ENCODE peak calls at places on chromosomes 3 and 15, in five cellular contexts. One of them, this sample, is unnamed. For H3K36me3, the result is how much of the 10 kb centered on the place peaks cover.

GRCh38 chr15:68463996-68464395 is 32.0 kb upstream of the ITGA11 start:
- DNase-seq in thoracic aorta: no peak
- DNase-seq in keratinocyte: no peak
- DNase-seq in uterus: no peak
- DNase-seq in IMR-90: no peak
- DNase-seq in this sample: no peak

GRCh38 chr15:99409097-99409473 is 156.7 kb upstream of the MEF2A start:
- DNase-seq in keratinocyte: peak
- DNase-seq in IMR-90: peak
- DNase-seq in uterus: no peak
- DNase-seq in thoracic aorta: no peak
- DNase-seq in this sample: peak

GRCh38 chr15:83904107-83904720 is 250.3 kb downstream of the ADAMTSL3 start:
- DNase-seq in keratinocyte: no peak
- DNase-seq in thoracic aorta: no peak
- DNase-seq in uterus: peak
- DNase-seq in IMR-90: peak
- DNase-seq in this sample: no peak

GRCh38 chr15:74158855-74159650 is 14.5 kb upstream of the ISLR start:
- DNase-seq in thoracic aorta: no peak
- DNase-seq in keratinocyte: no peak
- DNase-seq in IMR-90: no peak
- DNase-seq in uterus: no peak
- DNase-seq in this sample: no peak

GRCh38 chr3:61778095-61778494 is 216.7 kb downstream of the PTPRG start:
- DNase-seq in IMR-90: no peak
- DNase-seq in keratinocyte: no peak
- DNase-seq in thoracic aorta: no peak
- DNase-seq in uterus: no peak
- DNase-seq in this sample: no peak

GRCh38 chr15:90231028-90232017 is 2.4 kb downstream of the CIB1 start:
- DNase-seq in keratinocyte: no peak
- DNase-seq in IMR-90: no peak
- DNase-seq in uterus: no peak
- DNase-seq in thoracic aorta: no peak
- DNase-seq in this sample: no peak

GRCh38 chr3:126883241-126883640 is 99.7 kb upstream of the PLXNA1 start:
- DNase-seq in thoracic aorta: no peak
- DNase-seq in keratinocyte: no peak
- DNase-seq in IMR-90: peak
- DNase-seq in uterus: peak
- DNase-seq in this sample: no peak

GRCh38 chr3:87276484-87276883 is at the start of gene POU1F1:
- DNase-seq in thoracic aorta: no peak
- DNase-seq in keratinocyte: no peak
- DNase-seq in IMR-90: no peak
- DNase-seq in uterus: no peak
- DNase-seq in this sample: no peak

GRCh38 chr15:38002883-38003477 is 68.5 kb downstream of the TMCO5A start:
- DNase-seq in thoracic aorta: no peak
- DNase-seq in keratinocyte: peak
- DNase-seq in IMR-90: peak
- DNase-seq in uterus: no peak
- DNase-seq in this sample: peak

GRCh38 chr3:162586591-162586990 is 1090.0 kb downstream of the OTOL1 start:
- DNase-seq in uterus: no peak
- DNase-seq in thoracic aorta: no peak
- DNase-seq in IMR-90: peak
- DNase-seq in keratinocyte: no peak
- DNase-seq in this sample: no peak

GRCh38 chr15:63523306-63523990 is 19.1 kb downstream of the USP3 start:
- DNase-seq in keratinocyte: no peak
- DNase-seq in IMR-90: peak
- DNase-seq in uterus: no peak
- DNase-seq in thoracic aorta: no peak
- DNase-seq in this sample: no peak
- H3K36me3 ChIP-seq in keratinocyte: under half
- H3K36me3 ChIP-seq in IMR-90: under half
- H3K36me3 ChIP-seq in uterus: under half
- H3K36me3 ChIP-seq in thoracic aorta: under half
- H3K36me3 ChIP-seq in this sample: under half

DNA sequence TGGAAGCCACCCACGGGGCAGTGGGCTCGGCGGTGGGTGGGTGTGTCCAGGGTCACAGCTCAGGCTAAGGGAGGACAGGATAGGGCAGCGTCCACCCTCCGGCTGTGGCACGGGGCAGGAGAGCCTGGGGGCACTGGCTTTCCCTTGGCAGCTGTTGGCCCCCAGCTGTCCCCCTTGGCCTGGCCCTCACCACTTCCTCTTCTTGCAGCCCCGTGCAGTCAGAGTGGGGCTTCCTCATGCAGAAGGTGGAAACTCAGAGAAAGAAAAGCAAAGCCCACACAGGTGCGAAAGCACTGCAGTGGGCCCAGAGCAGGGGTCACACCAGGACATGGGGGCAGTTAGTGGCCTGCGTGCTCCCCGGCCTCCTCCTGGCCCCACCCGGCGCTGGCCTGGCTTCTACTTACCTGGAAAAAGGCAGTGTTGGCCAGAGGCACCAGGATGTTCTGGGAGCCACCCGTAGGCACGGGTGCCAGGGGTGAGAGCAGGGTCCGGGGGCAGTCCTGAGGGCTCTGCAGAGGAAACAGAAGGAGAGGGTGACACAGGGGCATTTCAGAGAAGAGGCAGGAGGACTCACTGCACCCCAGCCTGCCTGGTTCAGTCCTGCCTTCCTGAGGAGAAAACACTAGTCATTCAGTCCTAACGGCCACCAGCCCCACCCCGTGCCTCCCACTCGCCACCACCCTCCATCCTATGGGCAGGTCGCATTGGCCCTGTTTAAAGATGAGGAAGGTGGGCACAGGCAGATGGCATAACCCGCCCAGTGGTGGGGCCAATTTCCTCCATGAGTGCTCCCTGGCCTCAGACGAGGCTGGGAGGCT is 28.3 kb downstream of the PLXND1 start:
- DNase-seq in IMR-90: no peak
- DNase-seq in uterus: no peak
- DNase-seq in thoracic aorta: no peak
- DNase-seq in keratinocyte: no peak
- DNase-seq in this sample: no peak
- H3K36me3 ChIP-seq in IMR-90: under half
- H3K36me3 ChIP-seq in uterus: under half
- H3K36me3 ChIP-seq in thoracic aorta: under half
- H3K36me3 ChIP-seq in keratinocyte: under half
- H3K36me3 ChIP-seq in this sample: under half

GRCh38 chr3:26437678-26438077 is 184.9 kb upstream of the LRRC3B start:
- DNase-seq in thoracic aorta: no peak
- DNase-seq in uterus: no peak
- DNase-seq in IMR-90: no peak
- DNase-seq in keratinocyte: peak
- DNase-seq in this sample: no peak

GRCh38 chr3:26438981-26439884 is 183.3 kb upstream of the LRRC3B start:
- DNase-seq in keratinocyte: no peak
- DNase-seq in IMR-90: no peak
- DNase-seq in thoracic aorta: no peak
- DNase-seq in uterus: no peak
- DNase-seq in this sample: no peak

GRCh38 chr3:26438325-26438940 is 184.1 kb upstream of the LRRC3B start:
- DNase-seq in keratinocyte: peak
- DNase-seq in thoracic aorta: no peak
- DNase-seq in IMR-90: no peak
- DNase-seq in uterus: no peak
- DNase-seq in this sample: no peak
- H3K36me3 ChIP-seq in keratinocyte: under half
- H3K36me3 ChIP-seq in thoracic aorta: under half
- H3K36me3 ChIP-seq in IMR-90: under half
- H3K36me3 ChIP-seq in uterus: under half
- H3K36me3 ChIP-seq in this sample: under half

GRCh38 chr3:42194943-42195510 is 71.0 kb downstream of the CCK start:
- DNase-seq in uterus: no peak
- DNase-seq in thoracic aorta: no peak
- DNase-seq in IMR-90: no peak
- DNase-seq in keratinocyte: no peak
- DNase-seq in this sample: no peak

GRCh38 chr3:42202239-42202865 is 63.6 kb downstream of the CCK start:
- DNase-seq in uterus: no peak
- DNase-seq in IMR-90: no peak
- DNase-seq in keratinocyte: no peak
- DNase-seq in thoracic aorta: no peak
- DNase-seq in this sample: no peak

GRCh38 chr3:42195879-42196330 is 70.1 kb downstream of the CCK start:
- DNase-seq in thoracic aorta: no peak
- DNase-seq in IMR-90: peak
- DNase-seq in uterus: no peak
- DNase-seq in keratinocyte: no peak
- DNase-seq in this sample: no peak

GRCh38 chr3:42198709-42199108 is 67.3 kb downstream of the CCK start:
- DNase-seq in thoracic aorta: no peak
- DNase-seq in keratinocyte: no peak
- DNase-seq in IMR-90: no peak
- DNase-seq in uterus: no peak
- DNase-seq in this sample: no peak
- H3K36me3 ChIP-seq in thoracic aorta: under half
- H3K36me3 ChIP-seq in keratinocyte: half or more
- H3K36me3 ChIP-seq in IMR-90: under half
- H3K36me3 ChIP-seq in uterus: under half
- H3K36me3 ChIP-seq in this sample: under half

GRCh38 chr3:53224026-53224425 is 31.8 kb downstream of the TKT start:
- DNase-seq in IMR-90: no peak
- DNase-seq in uterus: no peak
- DNase-seq in thoracic aorta: no peak
- DNase-seq in keratinocyte: no peak
- DNase-seq in this sample: no peak
- H3K36me3 ChIP-seq in IMR-90: half or more
- H3K36me3 ChIP-seq in uterus: under half
- H3K36me3 ChIP-seq in thoracic aorta: under half
- H3K36me3 ChIP-seq in keratinocyte: half or more
- H3K36me3 ChIP-seq in this sample: under half

GRCh38 chr3:49027634-49028033 is 1.6 kb downstream of the IMPDH2 start:
- DNase-seq in IMR-90: no peak
- DNase-seq in keratinocyte: no peak
- DNase-seq in thoracic aorta: no peak
- DNase-seq in uterus: no peak
- DNase-seq in this sample: no peak
- H3K36me3 ChIP-seq in IMR-90: half or more
- H3K36me3 ChIP-seq in keratinocyte: under half
- H3K36me3 ChIP-seq in thoracic aorta: under half
- H3K36me3 ChIP-seq in uterus: under half
- H3K36me3 ChIP-seq in this sample: under half

GRCh38 chr3:9676780-9677179 is 26.9 kb upstream of the CPNE9 start:
- DNase-seq in keratinocyte: no peak
- DNase-seq in uterus: no peak
- DNase-seq in thoracic aorta: no peak
- DNase-seq in IMR-90: peak
- DNase-seq in this sample: no peak

GRCh38 chr3:9669277-9669676 is 20.0 kb downstream of the MTMR14 start:
- DNase-seq in IMR-90: no peak
- DNase-seq in uterus: no peak
- DNase-seq in thoracic aorta: no peak
- DNase-seq in keratinocyte: no peak
- DNase-seq in this sample: no peak

GRCh38 chr3:9673752-9674151 is 24.4 kb downstream of the MTMR14 start:
- DNase-seq in thoracic aorta: no peak
- DNase-seq in uterus: no peak
- DNase-seq in keratinocyte: no peak
- DNase-seq in IMR-90: no peak
- DNase-seq in this sample: no peak

GRCh38 chr3:9669720-9670432 is 20.6 kb downstream of the MTMR14 start:
- DNase-seq in IMR-90: no peak
- DNase-seq in thoracic aorta: no peak
- DNase-seq in keratinocyte: no peak
- DNase-seq in uterus: no peak
- DNase-seq in this sample: no peak

DNA sequence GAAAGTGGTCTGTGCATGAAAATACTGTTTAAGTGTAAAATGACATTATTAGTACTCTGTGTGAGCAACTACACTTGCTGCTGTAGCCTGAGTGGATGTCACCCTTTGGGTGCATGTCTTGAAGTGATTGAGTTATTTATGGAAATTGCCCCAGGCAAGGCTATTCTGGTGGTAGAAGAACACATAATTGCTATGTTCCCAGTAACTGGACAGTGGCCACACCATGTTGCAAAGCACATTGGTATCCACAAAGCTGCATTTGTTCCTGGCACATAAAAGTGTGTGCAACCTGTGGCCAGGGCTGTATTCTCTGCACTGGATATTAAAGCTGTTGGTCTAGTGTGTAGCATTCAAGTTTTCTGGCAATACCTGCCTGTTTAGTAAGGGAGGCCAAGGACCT is 23.8 kb downstream of the MTMR14 start:
- DNase-seq in IMR-90: no peak
- DNase-seq in uterus: no peak
- DNase-seq in thoracic aorta: no peak
- DNase-seq in keratinocyte: no peak
- DNase-seq in this sample: no peak
- H3K36me3 ChIP-seq in IMR-90: half or more
- H3K36me3 ChIP-seq in uterus: under half
- H3K36me3 ChIP-seq in thoracic aorta: half or more
- H3K36me3 ChIP-seq in keratinocyte: half or more
- H3K36me3 ChIP-seq in this sample: under half

GRCh38 chr15:85532689-85533088 is 152.3 kb downstream of the AKAP13 start:
- DNase-seq in thoracic aorta: no peak
- DNase-seq in uterus: no peak
- DNase-seq in IMR-90: no peak
- DNase-seq in keratinocyte: no peak
- DNase-seq in this sample: no peak

GRCh38 chr15:85533949-85534543 is 153.6 kb downstream of the AKAP13 start:
- DNase-seq in uterus: no peak
- DNase-seq in IMR-90: no peak
- DNase-seq in keratinocyte: no peak
- DNase-seq in thoracic aorta: no peak
- DNase-seq in this sample: no peak

GRCh38 chr15:85530079-85530478 is 149.7 kb downstream of the AKAP13 start:
- DNase-seq in uterus: no peak
- DNase-seq in thoracic aorta: no peak
- DNase-seq in IMR-90: no peak
- DNase-seq in keratinocyte: no peak
- DNase-seq in this sample: no peak

GRCh38 chr15:85527907-85528306 is 147.5 kb downstream of the AKAP13 start:
- DNase-seq in thoracic aorta: no peak
- DNase-seq in IMR-90: peak
- DNase-seq in uterus: no peak
- DNase-seq in keratinocyte: no peak
- DNase-seq in this sample: no peak

DNA sequence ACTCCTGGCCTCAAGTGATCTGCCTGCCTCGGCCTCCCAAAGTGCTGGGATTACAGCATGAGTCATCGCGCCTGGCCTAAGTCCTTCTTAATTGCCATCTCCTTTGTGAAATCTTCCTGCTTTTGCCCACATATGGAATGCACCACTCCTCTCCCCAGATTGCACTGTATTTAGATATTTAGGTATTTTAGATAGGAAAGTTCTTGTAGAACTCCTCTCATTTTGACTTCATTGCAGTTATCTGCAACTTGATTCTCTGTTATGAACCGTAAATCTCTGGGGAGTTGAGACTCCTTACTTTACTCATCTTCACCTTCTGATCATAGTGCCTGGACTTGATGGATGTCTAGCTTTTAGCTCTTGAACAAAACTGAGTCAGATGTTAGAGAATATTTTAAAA is 150.7 kb downstream of the AKAP13 start:
- DNase-seq in uterus: no peak
- DNase-seq in thoracic aorta: no peak
- DNase-seq in IMR-90: peak
- DNase-seq in keratinocyte: no peak
- DNase-seq in this sample: no peak
- H3K36me3 ChIP-seq in uterus: under half
- H3K36me3 ChIP-seq in thoracic aorta: under half
- H3K36me3 ChIP-seq in IMR-90: under half
- H3K36me3 ChIP-seq in keratinocyte: under half
- H3K36me3 ChIP-seq in this sample: under half

This sample was measured in PC-9.